ENCODE peak calls at places on chromosomes 13 and 19, in six cellular contexts. L, E, Z, U, O and A are unnamed samples. For H3K4me1, the result is how much of the 10 kb centered on the place peaks cover.

GRCh38 chr13:44591316-44591715 is 15.2 kb upstream of the TSC22D1 start:
- DNase-seq in L (no peak), E (no peak), Z (no peak), U (no peak), O (no peak), A (no peak)

GRCh38 chr19:29706635-29707034 is 8.4 kb downstream of the C19orf12 start:
- DNase-seq in L (no peak), E (no peak), Z (no peak), U (peak), O (no peak), A (no peak)

GRCh38 chr19:12965017-12965811 is 4.2 kb upstream of the DAND5 start:
- DNase-seq in L (peak), E (peak), Z (peak), U (peak), O (peak), A (peak)

GRCh38 chr13:93145199-93145598 is 81.4 kb upstream of the GPC6 start:
- DNase-seq in L (no peak), E (no peak), Z (no peak), U (no peak), O (no peak), A (no peak)

GRCh38 chr19:44808463-44809371 is at the start of gene BCAM:
- DNase-seq in L (peak), E (peak), Z (peak), U (peak), O (peak), A (peak)

GRCh38 chr13:99559560-99559959 is 58.3 kb downstream of the TM9SF2 start:
- DNase-seq in L (no peak), E (no peak), Z (no peak), U (no peak), O (no peak), A (no peak)

GRCh38 chr13:112467236-112467635 is 91.1 kb downstream of the SPACA7 start:
- DNase-seq in L (no peak), E (no peak), Z (no peak), U (no peak), O (no peak), A (no peak)

GRCh38 chr13:50809133-50810090 is 34.1 kb downstream of the DLEU7 start:
- DNase-seq in L (no peak), E (no peak), Z (no peak), U (no peak), O (no peak), A (peak)

GRCh38 chr13:45349438-45349837 is 8.5 kb upstream of the TPT1 start:
- DNase-seq in L (no peak), E (no peak), Z (no peak), U (no peak), O (no peak), A (no peak)

GRCh38 chr19:632228-633067 is 889 bp downstream of the POLRMT start:
- DNase-seq in L (no peak), E (peak), Z (no peak), U (no peak), O (peak), A (peak)

GRCh38 chr19:41860419-41861097 is 503 bp downstream of the RPS19 start:
- DNase-seq in L (no peak), E (no peak), Z (no peak), U (no peak), O (no peak), A (no peak)

GRCh38 chr19:15449620-15450527 is at the start of gene WIZ:
- DNase-seq in L (peak), E (peak), Z (peak), U (peak), O (peak), A (peak)

GRCh38 chr19:6020166-6020967 is 42.4 kb upstream of the RANBP3 start:
- DNase-seq in L (no peak), E (no peak), Z (no peak), U (peak), O (peak), A (no peak)

GRCh38 chr13:60645552-60646138 is 248.6 kb downstream of the TDRD3 start:
- DNase-seq in L (no peak), E (no peak), Z (no peak), U (no peak), O (peak), A (no peak)

GRCh38 chr19:2148482-2149135 is 2.8 kb downstream of the AP3D1 start:
- DNase-seq in L (no peak), E (no peak), Z (no peak), U (no peak), O (no peak), A (no peak)

GRCh38 chr13:101845501-101846012 is 393.1 kb downstream of the ITGBL1 start:
- DNase-seq in L (no peak), E (no peak), Z (no peak), U (no peak), O (peak), A (peak)

GRCh38 chr13:39565036-39565949 is 37.7 kb downstream of the LHFPL6 start:
- DNase-seq in L (no peak), E (peak), Z (peak), U (no peak), O (peak), A (peak)

GRCh38 chr19:57263244-57263643 is 17.0 kb upstream of the ZNF460 start:
- DNase-seq in L (no peak), E (no peak), Z (no peak), U (no peak), O (no peak), A (no peak)

GRCh38 chr13:51118809-51119431 is 7.8 kb upstream of the C13orf42 start:
- DNase-seq in L (no peak), E (no peak), Z (no peak), U (no peak), O (no peak), A (no peak)

GRCh38 chr19:32718286-32718685 is 1.3 kb upstream of the TDRD12 start:
- DNase-seq in L (no peak), E (no peak), Z (no peak), U (no peak), O (no peak), A (no peak)

GRCh38 chr13:100657881-100658315 is 16.7 kb downstream of the TMTC4 start:
- DNase-seq in L (no peak), E (no peak), Z (no peak), U (no peak), O (no peak), A (no peak)

GRCh38 chr13:77918391-77919261 is at the start of gene EDNRB:
- DNase-seq in L (peak), E (peak), Z (peak), U (peak), O (no peak), A (peak)

GRCh38 chr13:102852556-102852955 is 6.7 kb downstream of the ERCC5 start:
- DNase-seq in L (no peak), E (no peak), Z (no peak), U (no peak), O (no peak), A (no peak)

GRCh38 chr13:106986033-106986484 is 418.1 kb upstream of the ARGLU1 start:
- DNase-seq in L (no peak), E (peak), Z (no peak), U (no peak), O (no peak), A (peak)

GRCh38 chr19:32675720-32676185 is at the start of gene RGS9BP:
- DNase-seq in L (peak), E (peak), Z (peak), U (peak), O (peak), A (peak)

GRCh38 chr13:98613591-98613990 is 36.7 kb upstream of the STK24 start:
- DNase-seq in L (no peak), E (no peak), Z (no peak), U (no peak), O (no peak), A (no peak)

GRCh38 chr13:114315074-114315785 is 927 bp downstream of the CHAMP1 start:
- DNase-seq in L (no peak), E (no peak), Z (no peak), U (no peak), O (no peak), A (no peak)

GRCh38 chr13:88627071-88627470 is 955.9 kb downstream of the SLITRK5 start:
- DNase-seq in L (no peak), E (no peak), Z (no peak), U (no peak), O (no peak), A (no peak)

GRCh38 chr13:75864718-75865117 is 228.6 kb downstream of the LMO7 start:
- DNase-seq in L (no peak), E (no peak), Z (no peak), U (no peak), O (peak), A (no peak)

GRCh38 chr19:4503224-4504170 is 14.8 kb downstream of the PLIN4 start:
- DNase-seq in L (no peak), E (no peak), Z (no peak), U (no peak), O (no peak), A (peak)

GRCh38 chr19:4502282-4503223 is 15.7 kb downstream of the PLIN4 start:
- DNase-seq in L (no peak), E (no peak), Z (no peak), U (no peak), O (no peak), A (no peak)

GRCh38 chr19:4499855-4500254 is 18.4 kb downstream of the PLIN4 start:
- DNase-seq in L (no peak), E (no peak), Z (no peak), U (no peak), O (no peak), A (no peak)

GRCh38 chr19:4501005-4501591 is 17.2 kb downstream of the PLIN4 start:
- DNase-seq in L (no peak), E (no peak), Z (no peak), U (no peak), O (no peak), A (no peak)

GRCh38 chr19:4501691-4502090 is 16.6 kb downstream of the PLIN4 start:
- DNase-seq in L (no peak), E (no peak), Z (no peak), U (no peak), O (no peak), A (no peak)
- H3K4me1 ChIP-seq in L (under half), E (under half), Z (under half), U (under half), O (under half), A (under half)

GRCh38 chr13:33188093-33188882 is 97.3 kb downstream of the STARD13 start:
- DNase-seq in L (no peak), E (no peak), Z (no peak), U (no peak), O (peak), A (no peak)

GRCh38 chr13:33191425-33192221 is 93.9 kb downstream of the STARD13 start:
- DNase-seq in L (no peak), E (no peak), Z (no peak), U (no peak), O (no peak), A (peak)

GRCh38 chr13:33186851-33187250 is 98.7 kb downstream of the STARD13 start:
- DNase-seq in L (no peak), E (no peak), Z (no peak), U (no peak), O (peak), A (no peak)

GRCh38 chr13:33185853-33186252 is 99.7 kb downstream of the STARD13 start:
- DNase-seq in L (no peak), E (no peak), Z (no peak), U (no peak), O (no peak), A (no peak)

GRCh38 chr13:33189470-33189869 is 96.1 kb downstream of the STARD13 start:
- DNase-seq in L (no peak), E (no peak), Z (no peak), U (no peak), O (no peak), A (no peak)
- H3K4me1 ChIP-seq in L (half or more), E (under half), Z (under half), U (under half), O (under half), A (under half)

DNA sequence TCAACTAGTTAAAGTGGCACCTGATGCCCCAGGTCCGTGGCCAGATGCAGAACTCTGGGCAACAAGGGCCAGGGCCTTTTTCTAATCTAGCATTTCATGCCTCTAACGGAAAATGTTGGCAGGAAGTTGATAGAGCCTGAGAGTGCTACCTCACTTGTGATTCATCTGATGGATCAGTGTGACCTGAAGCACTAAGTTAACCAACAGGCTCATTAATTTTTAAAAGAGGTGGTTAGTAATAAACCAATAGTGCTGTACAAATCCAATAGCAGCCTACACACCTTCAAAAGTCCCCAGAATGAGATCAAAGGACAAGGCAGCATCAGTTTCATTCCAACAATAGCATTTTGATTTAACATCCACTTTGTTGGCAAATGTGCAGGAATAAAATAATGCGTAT is 19.0 kb downstream of the UBE2L5 start:
- DNase-seq in L (no peak), E (no peak), Z (no peak), U (no peak), O (no peak), A (no peak)
- H3K4me1 ChIP-seq in L (under half), E (under half), Z (under half), U (under half), O (under half), A (under half)

DNA sequence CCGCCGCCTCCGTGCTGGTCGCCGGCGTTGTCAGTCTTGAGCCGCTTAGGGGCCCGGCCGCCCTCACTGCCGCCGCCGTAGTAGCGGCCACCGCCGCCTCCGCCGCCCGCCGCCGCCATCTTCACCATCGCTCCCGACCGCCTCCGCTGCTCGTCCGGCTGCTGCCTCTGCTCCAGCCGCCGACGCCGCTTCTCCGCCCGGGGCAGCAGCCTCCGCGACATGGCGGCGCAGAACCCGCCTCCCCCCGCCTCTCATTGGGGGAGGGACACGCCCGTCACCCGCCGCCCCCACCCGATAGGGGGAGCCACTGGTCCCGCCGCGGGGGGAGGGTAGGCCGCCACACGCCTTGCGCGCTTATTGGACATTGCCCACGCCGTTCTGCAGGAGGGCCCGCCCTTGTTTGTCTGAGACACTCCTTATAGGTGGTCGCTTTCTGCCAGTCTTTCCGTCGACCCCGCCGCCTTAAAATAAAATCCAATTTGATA is at the start of gene HNRNPL:
- DNase-seq in L (no peak), E (no peak), Z (peak), U (peak), O (no peak), A (no peak)
- H3K4me1 ChIP-seq in L (half or more), E (under half), Z (under half), U (under half), O (under half), A (under half)

GRCh38 chr19:4108767-4109625 is 14.9 kb downstream of the MAP2K2 start:
- DNase-seq in L (no peak), E (no peak), Z (no peak), U (peak), O (no peak), A (no peak)
- H3K4me1 ChIP-seq in L (under half), E (under half), Z (under half), U (under half), O (under half), A (under half)

GRCh38 chr13:111413407-111414187 is 93.2 kb downstream of the TEX29 start:
- DNase-seq in L (no peak), E (no peak), Z (no peak), U (no peak), O (no peak), A (no peak)

GRCh38 chr13:111415216-111415615 is 94.8 kb downstream of the TEX29 start:
- DNase-seq in L (no peak), E (no peak), Z (no peak), U (no peak), O (no peak), A (no peak)

GRCh38 chr13:111414341-111414740 is 93.9 kb downstream of the TEX29 start:
- DNase-seq in L (no peak), E (no peak), Z (no peak), U (no peak), O (no peak), A (no peak)

GRCh38 chr13:111418101-111418500 is 97.7 kb downstream of the TEX29 start:
- DNase-seq in L (no peak), E (no peak), Z (no peak), U (no peak), O (no peak), A (no peak)

DNA sequence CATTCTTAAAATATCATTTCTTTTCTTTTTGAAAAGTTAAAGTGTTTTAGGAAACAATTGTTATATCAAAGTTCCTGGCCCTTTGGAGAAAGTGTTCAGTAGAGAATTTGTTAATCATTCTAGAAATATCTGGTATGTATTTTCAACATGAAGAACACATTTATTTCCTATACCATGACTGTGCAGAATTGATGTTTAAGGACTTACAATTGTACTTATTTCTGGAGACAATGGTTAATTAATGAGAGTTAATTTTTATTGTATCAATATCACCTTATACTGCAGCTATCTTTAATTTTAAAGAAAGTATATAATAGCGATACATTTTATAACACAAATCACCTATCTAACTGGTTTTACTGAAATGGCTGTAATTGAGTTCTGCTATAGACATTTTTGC is 95.3 kb downstream of the TEX29 start:
- DNase-seq in L (no peak), E (no peak), Z (no peak), U (no peak), O (no peak), A (no peak)
- H3K4me1 ChIP-seq in L (under half), E (under half), Z (under half), U (under half), O (under half), A (under half)

GRCh38 chr19:17406039-17406886 is 833 bp upstream of the BST2 start:
- DNase-seq in L (no peak), E (no peak), Z (no peak), U (no peak), O (no peak), A (peak)

GRCh38 chr19:17411801-17412200 is 6.4 kb upstream of the BST2 start:
- DNase-seq in L (no peak), E (no peak), Z (no peak), U (no peak), O (no peak), A (no peak)

GRCh38 chr19:17406887-17407196 is 1.4 kb upstream of the BST2 start:
- DNase-seq in L (no peak), E (no peak), Z (no peak), U (no peak), O (no peak), A (no peak)

GRCh38 chr19:17414097-17414496 is 5.8 kb upstream of the MVB12A start:
- DNase-seq in L (no peak), E (no peak), Z (no peak), U (no peak), O (no peak), A (no peak)

DNA sequence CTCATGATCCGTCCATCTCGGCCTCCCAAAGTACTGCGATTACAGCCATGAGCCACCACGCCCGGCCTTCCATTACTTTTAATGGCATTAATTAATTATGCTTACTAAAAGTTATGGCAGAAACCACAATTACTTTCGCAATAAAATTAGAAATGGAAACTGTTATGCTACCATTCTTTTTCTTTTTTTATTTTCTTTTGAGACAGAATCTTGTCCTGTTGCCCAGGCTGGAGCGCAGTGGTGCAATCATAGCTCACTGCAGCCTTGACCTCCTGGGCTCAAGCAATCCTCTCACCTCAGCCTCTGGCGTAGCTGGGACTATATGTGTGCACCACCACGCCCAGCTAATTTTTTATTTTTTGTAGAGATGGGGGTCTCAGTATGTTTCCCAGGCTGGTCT is 4.6 kb upstream of the BST2 start:
- DNase-seq in L (no peak), E (no peak), Z (peak), U (no peak), O (no peak), A (no peak)
- H3K4me1 ChIP-seq in L (under half), E (under half), Z (under half), U (under half), O (under half), A (under half)

GRCh38 chr19:47615714-47616113 is 6.8 kb downstream of the BICRA start:
- DNase-seq in L (no peak), E (no peak), Z (no peak), U (no peak), O (no peak), A (no peak)
- H3K4me1 ChIP-seq in L (half or more), E (under half), Z (under half), U (under half), O (under half), A (under half)